ENCODE peak calls at places on chromosome 16, in eight cellular contexts. K is CD8-positive, alpha-beta T cell; R is effector memory CD4-positive, alpha-beta T cell; X is endothelial cell of umbilical vein; Q is prostate gland; C is H1; Z is cardiac muscle cell; J is suprapubic skin. B is an unnamed sample.

GRCh38 chr16:48950184-48950583 is 331.5 kb downstream of the CBLN1 start:
- DNase-seq in X (no peak), K (no peak), Q (no peak), C (no peak), R (no peak), J (no peak), Z (no peak), B (no peak)

GRCh38 chr16:30927789-30928378 is 4.5 kb downstream of the FBXL19 start:
- DNase-seq in R (no peak), X (peak; percentile 36), K (no peak), J (no peak), C (peak; percentile 85), Q (peak; percentile 81), Z (peak; percentile 84), B (no peak)

GRCh38 chr16:75010427-75010826 is 11.6 kb downstream of the ZNRF1 start:
- DNase-seq in C (no peak), J (no peak), Q (no peak), Z (no peak), R (no peak), X (no peak), K (no peak), B (no peak)

GRCh38 chr16:65476556-65476955 is 354.7 kb upstream of the CDH11 start:
- DNase-seq in C (no peak), R (no peak), J (no peak), Z (no peak), X (no peak), Q (no peak), K (no peak), B (no peak)

GRCh38 chr16:4693956-4694663 is 748 bp downstream of the NUDT16L1 start:
- DNase-seq in J (peak; percentile 80), C (no peak), R (peak; percentile 38), Q (no peak), K (peak; percentile 73), Z (peak; percentile 42), X (peak; percentile 28), B (peak; percentile 51)

GRCh38 chr16:81784042-81784785 is 5.1 kb downstream of the PLCG2 start:
- DNase-seq in Q (no peak), K (no peak), Z (peak; percentile 40), J (no peak), C (no peak), R (no peak), X (no peak), B (no peak)

GRCh38 chr16:27685802-27686201 is 135.9 kb downstream of the KATNIP start:
- DNase-seq in Q (no peak), R (no peak), K (no peak), C (no peak), Z (no peak), X (peak; percentile 13), J (no peak), B (no peak)

GRCh38 chr16:49158029-49158642 is 123.5 kb downstream of the CBLN1 start:
- DNase-seq in J (no peak), R (no peak), Q (no peak), C (no peak), X (no peak), K (no peak), Z (peak; percentile 88), B (no peak)

GRCh38 chr16:54136276-54136625 is 150.3 kb downstream of the IRX3 start:
- DNase-seq in Z (no peak), C (no peak), J (no peak), R (no peak), K (no peak), Q (no peak), X (peak; percentile 36), B (no peak)

GRCh38 chr16:67236551-67237395 is 9.8 kb downstream of the TMEM208 start:
- DNase-seq in R (peak; percentile 74), K (no peak), Q (no peak), C (peak; percentile 77), X (peak; percentile 60), Z (peak; percentile 32), J (no peak), B (peak; percentile 75)

GRCh38 chr16:56279132-56279531 is 87.8 kb downstream of the GNAO1 start:
- DNase-seq in Z (no peak), R (peak; percentile 55), X (no peak), K (peak; percentile 69), J (no peak), C (no peak), Q (no peak), B (peak; percentile 66)

GRCh38 chr16:87702325-87702811 is 63.4 kb downstream of the KLHDC4 start:
- DNase-seq in Z (peak; percentile 54), K (peak; percentile 67), C (no peak), R (no peak), X (peak; percentile 84), Q (no peak), J (no peak), B (peak; percentile 27)

GRCh38 chr16:26334218-26335111 is 642.7 kb downstream of the HS3ST4 start:
- DNase-seq in R (no peak), K (no peak), Z (no peak), J (no peak), Q (no peak), C (no peak), X (no peak), B (no peak)

GRCh38 chr16:57113664-57114063 is 21.3 kb downstream of the CPNE2 start:
- DNase-seq in X (no peak), C (no peak), Z (no peak), K (no peak), J (no peak), R (no peak), Q (no peak), B (no peak)

GRCh38 chr16:3643095-3643730 is 11.3 kb upstream of the DNASE1 start:
- DNase-seq in Q (no peak), J (peak; percentile 58), K (no peak), C (no peak), X (no peak), Z (no peak), R (no peak), B (no peak)

GRCh38 chr16:3642397-3643094 is 11.9 kb upstream of the DNASE1 start:
- DNase-seq in Q (peak; percentile 85), J (peak; percentile 72), X (peak; percentile 29), C (no peak), R (no peak), Z (peak; percentile 25), K (no peak), B (no peak)

GRCh38 chr16:3646348-3646920 is 8.1 kb upstream of the DNASE1 start:
- DNase-seq in Q (peak; percentile 87), Z (no peak), C (no peak), K (no peak), X (peak; percentile 80), J (peak; percentile 65), R (no peak), B (no peak)

GRCh38 chr16:3645504-3646347 is 8.8 kb upstream of the DNASE1 start:
- DNase-seq in Q (no peak), K (no peak), Z (peak; percentile 69), J (peak; percentile 76), R (no peak), C (peak; percentile 39), X (no peak), B (no peak)

GRCh38 chr16:3645108-3645503 is 9.4 kb upstream of the DNASE1 start:
- DNase-seq in R (no peak), X (no peak), Q (no peak), Z (no peak), C (no peak), J (peak; percentile 15), K (no peak), B (no peak)
- H3K27ac ChIP-seq in R (no peak overlapping the region), X (no peak overlapping the region), Q (peak overlapping the region; percentile 67), Z (no peak overlapping the region), C (no peak overlapping the region), J (no peak overlapping the region), K (no peak overlapping the region), B (no peak overlapping the region)

DNA sequence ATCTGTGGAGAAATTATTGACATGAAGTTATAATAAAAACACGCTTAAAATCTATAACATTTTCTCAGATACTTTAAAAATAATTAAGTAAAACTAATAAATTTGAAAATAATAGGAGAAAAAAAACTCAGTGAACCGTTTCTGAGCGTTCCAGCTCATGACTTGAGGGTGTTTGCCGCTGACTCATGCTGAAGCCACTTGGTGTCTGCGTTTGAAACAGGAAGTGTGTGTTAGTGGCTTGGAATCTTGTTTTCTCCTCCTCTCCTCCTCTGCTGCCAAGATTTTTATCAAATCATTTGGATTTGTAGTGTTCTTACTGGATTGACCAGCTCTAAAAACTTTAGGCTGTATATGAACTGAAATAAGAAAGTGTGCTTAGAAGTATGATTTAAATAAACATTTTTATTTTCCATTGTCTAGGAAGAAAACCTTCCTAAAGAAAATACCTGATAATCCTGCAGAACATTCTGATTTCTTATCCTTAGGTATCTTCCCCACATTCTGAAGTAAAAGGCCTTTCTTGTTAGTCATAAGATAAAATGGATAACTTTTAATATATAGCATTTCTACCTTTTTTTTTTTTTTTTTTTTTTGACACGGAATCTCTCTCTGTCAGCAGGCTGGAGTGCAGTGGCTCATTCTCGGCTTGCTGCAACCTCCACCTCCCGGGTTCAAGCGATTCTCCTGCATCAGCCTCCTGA is 30.8 kb downstream of the USP10 start:
- DNase-seq in C (no peak), Q (peak; percentile 85), X (peak; percentile 93), R (no peak), K (no peak), J (no peak), Z (peak; percentile 53), B (no peak)
- H3K27ac ChIP-seq in C (no peak overlapping the region), Q (peak overlapping the region; percentile 74), X (peak overlapping the region; percentile 83), R (no peak overlapping the region), K (no peak overlapping the region), J (peak overlapping the region; percentile 68), Z (peak overlapping the region; percentile 40), B (peak overlapping the region; percentile 62)

GRCh38 chr16:70253291-70254094 is 1.8 kb upstream of the EXOSC6 start:
- DNase-seq in K (no peak), R (no peak), Q (no peak), Z (peak; percentile 52), J (no peak), C (no peak), X (peak; percentile 43), B (peak; percentile 7)

GRCh38 chr16:70255584-70255983 is 3.8 kb upstream of the EXOSC6 start:
- DNase-seq in R (no peak), Q (no peak), J (no peak), K (no peak), Z (no peak), C (no peak), X (no peak), B (no peak)

GRCh38 chr16:70254095-70254964 is 2.6 kb upstream of the EXOSC6 start:
- DNase-seq in C (no peak), Z (no peak), R (no peak), X (no peak), J (no peak), Q (no peak), K (no peak), B (no peak)

GRCh38 chr16:70252355-70252988 is 732 bp upstream of the EXOSC6 start:
- DNase-seq in Z (peak; percentile 9), X (no peak), R (no peak), Q (no peak), K (no peak), J (no peak), C (no peak), B (no peak)

DNA sequence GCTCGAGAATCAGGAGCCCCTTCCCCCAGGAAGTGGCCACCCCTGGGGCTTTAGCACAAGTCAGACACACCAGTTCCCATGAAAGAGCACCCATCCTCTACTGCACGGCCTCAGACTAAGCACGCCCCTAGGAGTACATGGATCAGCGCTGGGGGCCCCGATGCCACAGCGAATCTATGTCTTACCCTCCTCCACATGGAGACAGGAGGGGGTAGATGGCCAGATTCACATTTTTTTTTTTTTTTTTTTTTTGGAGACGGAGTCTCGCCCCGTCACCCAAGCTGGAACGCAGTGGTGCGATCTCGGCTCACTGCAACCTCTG is 3.2 kb upstream of the EXOSC6 start:
- DNase-seq in C (no peak), J (no peak), R (no peak), Q (no peak), X (no peak), K (no peak), Z (no peak), B (no peak)
- H3K27ac ChIP-seq in C (no peak overlapping the region), J (no peak overlapping the region), R (no peak overlapping the region), Q (no peak overlapping the region), X (no peak overlapping the region), K (no peak overlapping the region), Z (no peak overlapping the region), B (no peak overlapping the region)

GRCh38 chr16:2088759-2089358 is 41.1 kb downstream of the TSC2 start:
- DNase-seq in Z (no peak), X (no peak), C (no peak), K (no peak), J (no peak), R (no peak), Q (no peak), B (no peak)
- H3K27ac ChIP-seq in Z (no peak overlapping the region), X (no peak overlapping the region), C (no peak overlapping the region), K (no peak overlapping the region), J (no peak overlapping the region), R (no peak overlapping the region), Q (peak overlapping the region; percentile 77), B (no peak overlapping the region)

B was measured in CD8-positive, alpha-beta memory T cell.